ENCODE peak calls at places on chromosomes 2 and 18, in seven cellular contexts. V is AG10803, F is AG09309, A is GM23338, W is colonic mucosa, B is mammary epithelial cell, K is brain microvascular endothelial cell. Z is an unnamed sample.

GRCh38 chr2:67612576-67612981 is 215.4 kb downstream of the ETAA1 start:
- DNase-seq in V (peak), F (peak), A (no peak), W (no peak), B (no peak), K (no peak), Z (no peak)

GRCh38 chr18:13813271-13813849 is 10.6 kb upstream of the MC5R start:
- DNase-seq in V (peak), F (no peak), A (peak), W (peak), B (peak), K (peak), Z (peak)

GRCh38 chr2:19933351-19933981 is 31.7 kb upstream of the TTC32 start:
- DNase-seq in V (peak), F (peak), A (no peak), W (no peak), B (peak), K (peak), Z (peak)

GRCh38 chr2:230899786-230900185 is 25.3 kb downstream of the GPR55 start:
- DNase-seq in V (no peak), F (no peak), A (no peak), W (no peak), B (no peak), K (no peak), Z (no peak)

GRCh38 chr18:23049698-23050373 is 85.4 kb upstream of the CABLES1 start:
- DNase-seq in V (no peak), F (no peak), A (no peak), W (no peak), B (no peak), K (no peak), Z (no peak)

GRCh38 chr2:139867601-139868226 is 1087.5 kb upstream of the NXPH2 start:
- DNase-seq in V (no peak), F (no peak), A (no peak), W (no peak), B (no peak), K (no peak), Z (no peak)

GRCh38 chr2:45344071-45344470 is 267.0 kb downstream of the SRBD1 start:
- DNase-seq in V (no peak), F (no peak), A (no peak), W (no peak), B (no peak), K (no peak), Z (no peak)

GRCh38 chr2:233503947-233504637 is 62.5 kb downstream of the USP40 start:
- DNase-seq in V (no peak), F (no peak), A (no peak), W (no peak), B (no peak), K (no peak), Z (no peak)

GRCh38 chr2:11853197-11853588 is 106.8 kb downstream of the LPIN1 start:
- DNase-seq in V (no peak), F (no peak), A (no peak), W (no peak), B (no peak), K (no peak), Z (no peak)

GRCh38 chr2:67927489-67927888 is 135.3 kb downstream of the C1D start:
- DNase-seq in V (no peak), F (no peak), A (peak), W (no peak), B (no peak), K (no peak), Z (no peak)

GRCh38 chr18:59238385-59238784 is 18.4 kb downstream of the GRP start:
- DNase-seq in V (peak), F (no peak), A (no peak), W (no peak), B (no peak), K (no peak), Z (no peak)

DNA sequence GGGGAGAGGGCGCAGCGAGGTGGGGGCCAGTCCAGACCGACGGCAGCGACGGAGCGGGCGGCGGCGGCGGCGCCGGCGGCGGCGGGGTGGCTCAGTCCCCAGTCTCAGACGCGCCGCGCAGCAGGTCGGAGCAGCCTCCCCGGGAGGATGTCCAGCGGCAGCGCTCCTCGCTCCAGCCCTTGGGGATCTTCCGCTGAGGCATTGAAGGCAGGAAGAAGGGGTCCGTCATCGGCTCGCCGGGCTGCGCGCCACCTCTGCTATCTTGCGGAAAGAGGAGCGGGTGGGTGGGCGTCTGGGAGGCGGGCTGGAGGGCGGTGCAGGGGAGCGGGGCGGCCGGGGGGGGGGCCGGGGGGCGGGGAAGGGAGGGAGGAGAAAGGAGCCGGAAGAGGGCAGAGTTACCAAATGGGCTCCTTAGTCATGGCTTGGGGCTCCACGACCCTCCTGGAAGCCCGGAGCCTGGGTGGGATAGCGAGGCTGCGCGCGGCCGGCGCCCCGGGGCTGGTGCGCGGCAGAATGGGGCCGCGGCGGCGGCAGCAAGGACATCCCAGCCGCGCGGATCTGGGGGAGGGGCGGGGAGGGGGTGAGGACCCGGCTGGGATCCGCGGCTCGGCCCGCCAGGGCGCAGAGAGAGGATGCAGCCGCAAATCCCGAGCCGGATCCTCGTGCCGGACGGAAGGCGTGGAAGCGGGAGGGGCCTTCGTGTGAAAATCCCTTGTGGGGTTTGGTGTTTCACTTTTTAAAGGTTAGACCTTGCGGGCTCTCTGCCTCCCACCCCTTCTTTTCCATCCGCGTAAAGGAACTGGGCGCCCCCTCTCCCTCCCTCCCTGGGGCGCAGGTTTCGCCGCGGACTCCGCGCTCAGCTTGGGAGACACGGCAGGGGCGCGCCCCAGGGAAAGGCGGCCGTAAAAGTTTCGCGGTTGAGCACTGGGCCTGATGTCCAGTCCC is at the start of gene NETO1:
- DNase-seq in V (no peak), F (no peak), A (peak), W (no peak), B (peak), K (no peak), Z (no peak)
- H3K4me3 ChIP-seq in V (peak), F (peak), A (peak), W (no peak), B (peak), K (peak), Z (peak)

GRCh38 chr2:47073641-47074040 is 81.5 kb downstream of the STPG4 start:
- DNase-seq in V (no peak), F (no peak), A (no peak), W (peak), B (no peak), K (no peak), Z (no peak)
- TF ChIP-seq CTCF in V (no peak), F (no peak), A (no peak), W (no peak), B (no peak), K (no peak), Z (no peak)

GRCh38 chr2:232419245-232420072 is 12.8 kb downstream of the ALPG start:
- DNase-seq in V (no peak), F (no peak), A (peak), W (no peak), B (no peak), K (no peak), Z (no peak)

GRCh38 chr2:232420073-232420454 is 13.4 kb downstream of the ALPG start:
- DNase-seq in V (no peak), F (no peak), A (peak), W (no peak), B (no peak), K (no peak), Z (no peak)

GRCh38 chr2:232422051-232422450 is 15.4 kb downstream of the ALPG start:
- DNase-seq in V (no peak), F (no peak), A (no peak), W (no peak), B (no peak), K (no peak), Z (no peak)

GRCh38 chr2:232420463-232421188 is 14.0 kb downstream of the ALPG start:
- DNase-seq in V (no peak), F (no peak), A (peak), W (peak), B (peak), K (no peak), Z (no peak)

GRCh38 chr2:232421189-232421785 is 14.6 kb downstream of the ALPG start:
- DNase-seq in V (no peak), F (no peak), A (peak), W (peak), B (no peak), K (no peak), Z (no peak)
- H3K4me3 ChIP-seq in V (no peak), F (no peak), A (peak), W (peak), B (peak), K (no peak), Z (no peak)

DNA sequence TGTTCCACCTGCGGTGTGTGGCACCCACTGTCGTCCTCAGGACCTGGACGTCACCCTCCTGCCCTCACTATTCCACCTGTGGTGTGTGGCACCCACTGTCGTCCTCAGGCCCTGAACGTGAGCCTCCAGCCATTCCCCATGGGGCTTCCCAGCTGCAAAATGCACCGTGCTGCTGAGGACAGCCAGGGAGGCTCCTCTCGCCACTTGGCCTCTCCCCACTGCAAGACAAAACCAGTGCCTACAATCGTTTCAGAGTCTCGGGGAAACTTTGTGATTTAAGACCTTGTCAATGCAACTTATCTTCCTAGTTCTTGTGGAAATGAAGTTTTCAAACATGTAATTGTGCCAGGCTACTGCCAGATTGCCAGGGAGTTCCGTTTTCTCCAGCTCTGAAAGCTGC is 319.3 kb upstream of the SALL3 start:
- DNase-seq in V (no peak), F (no peak), A (no peak), W (no peak), B (no peak), K (no peak), Z (no peak)
- TF ChIP-seq CTCF in V (no peak), F (no peak), A (no peak), W (no peak), B (no peak), K (no peak), Z (no peak)

DNA sequence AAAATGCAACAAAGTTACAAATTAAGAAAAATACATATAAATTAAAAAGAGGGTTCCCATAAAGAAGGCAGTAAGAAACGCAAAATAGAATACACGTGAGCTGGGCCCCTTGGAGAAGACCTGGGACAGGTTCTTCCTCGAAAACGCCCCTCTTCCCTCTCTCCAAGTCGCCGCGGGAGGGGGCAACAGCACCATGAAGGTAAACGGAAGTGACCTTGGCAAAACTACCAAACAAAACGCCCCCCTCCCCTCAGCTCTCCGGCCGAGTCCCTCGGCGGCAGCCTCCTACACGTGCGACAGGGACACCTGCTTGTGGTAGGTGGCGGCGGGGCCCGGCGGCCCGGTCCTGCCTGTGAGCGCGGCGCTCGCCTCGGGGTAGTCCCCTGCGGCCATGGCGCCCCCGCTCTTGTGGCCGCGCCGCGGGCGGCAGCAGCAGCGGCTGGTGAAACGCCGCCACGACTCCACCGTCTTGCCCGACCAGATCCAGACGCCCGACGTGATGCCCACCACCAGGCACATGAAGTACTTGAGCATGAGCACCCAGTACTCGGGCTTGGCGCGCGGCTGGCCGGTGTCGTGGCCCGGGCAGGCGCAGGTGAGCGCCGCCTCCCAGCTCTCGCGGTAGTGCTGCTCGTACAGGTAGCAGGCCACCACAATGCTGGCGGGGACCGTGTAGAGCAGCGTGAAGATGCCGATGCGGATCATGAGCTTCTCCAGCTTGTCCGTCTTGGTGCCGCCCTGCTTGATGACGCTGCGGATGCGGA is 2.8 kb downstream of the FZD5 start:
- DNase-seq in V (no peak), F (no peak), A (peak), W (peak), B (no peak), K (no peak), Z (no peak)
- H3K4me3 ChIP-seq in V (no peak), F (no peak), A (peak), W (peak), B (no peak), K (peak), Z (peak)

DNA sequence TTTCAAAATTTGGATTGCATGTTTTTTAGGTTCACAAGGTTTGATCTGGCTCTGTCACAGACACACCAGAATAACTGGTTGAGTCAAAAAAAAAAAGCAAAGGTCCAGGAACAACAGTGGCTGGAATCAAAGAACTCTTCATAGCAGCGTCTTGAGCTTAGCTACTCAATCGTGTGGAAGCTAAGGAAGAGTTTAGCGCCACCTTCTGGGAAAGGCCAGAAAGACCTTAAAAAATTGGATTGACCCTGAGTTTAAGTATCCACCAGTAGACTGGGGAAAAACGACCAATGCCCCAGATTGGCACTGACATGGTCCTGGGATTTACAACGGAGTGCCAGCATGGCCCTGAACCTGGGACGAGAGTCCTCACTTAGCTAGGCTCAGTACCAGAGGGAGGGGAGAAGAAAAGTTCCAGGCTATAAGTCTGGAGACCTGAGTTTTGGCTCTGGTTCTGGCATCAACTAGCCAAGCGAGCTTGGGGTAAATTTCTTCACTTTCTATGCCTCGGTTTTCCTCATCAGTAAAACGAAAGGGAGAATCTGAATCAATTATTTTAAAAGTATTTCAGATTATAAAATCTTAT is 71.1 kb upstream of the TFCP2L1 start:
- DNase-seq in V (peak), F (peak), A (peak), W (peak), B (peak), K (peak), Z (peak)
- TF ChIP-seq CTCF in V (peak), F (peak), A (peak), W (peak), B (peak), K (peak), Z (peak)

GRCh38 chr2:226772389-226773179 is 27.0 kb downstream of the IRS1 start:
- DNase-seq in V (no peak), F (no peak), A (no peak), W (no peak), B (no peak), K (no peak), Z (no peak)
- H3K4me3 ChIP-seq in V (no peak), F (no peak), A (no peak), W (no peak), B (no peak), K (no peak), Z (no peak)

GRCh38 chr2:199596549-199596948 is 138.8 kb upstream of the SATB2 start:
- DNase-seq in V (peak), F (no peak), A (peak), W (peak), B (peak), K (peak), Z (no peak)
- TF ChIP-seq CTCF in V (peak), F (peak), A (peak), W (peak), B (peak), K (peak), Z (peak)

GRCh38 chr18:62778976-62779869 is 63.9 kb downstream of the PHLPP1 start:
- DNase-seq in V (no peak), F (no peak), A (peak), W (no peak), B (no peak), K (no peak), Z (no peak)
- H3K4me3 ChIP-seq in V (no peak), F (no peak), A (peak), W (no peak), B (no peak), K (no peak), Z (no peak)

GRCh38 chr18:61766266-61766884 is 126.4 kb downstream of the RNF152 start:
- DNase-seq in V (no peak), F (no peak), A (no peak), W (no peak), B (peak), K (no peak), Z (no peak)

GRCh38 chr18:61774846-61775245 is 118.0 kb downstream of the RNF152 start:
- DNase-seq in V (no peak), F (no peak), A (no peak), W (no peak), B (no peak), K (no peak), Z (no peak)

GRCh38 chr18:61772293-61772848 is 120.4 kb downstream of the RNF152 start:
- DNase-seq in V (no peak), F (no peak), A (no peak), W (no peak), B (no peak), K (no peak), Z (no peak)

GRCh38 chr18:61770279-61770678 is 122.5 kb downstream of the RNF152 start:
- DNase-seq in V (no peak), F (no peak), A (no peak), W (no peak), B (no peak), K (no peak), Z (no peak)

GRCh38 chr18:61771861-61772260 is 120.9 kb downstream of the RNF152 start:
- DNase-seq in V (no peak), F (no peak), A (no peak), W (no peak), B (no peak), K (no peak), Z (no peak)
- TF ChIP-seq CTCF in V (no peak), F (no peak), A (no peak), W (no peak), B (no peak), K (no peak), Z (no peak)